ENCODE peak calls at places on chromosomes 7 and 10, in ten cellular contexts. S, Z, A, U, J, V, G, C, M and W are unnamed samples.
A peak's percentile ranks its signal among the peaks of the same experiment; 100 is the strongest.

GRCh38 chr10:86450806-86451603 is 70.6 kb downstream of the WAPL start:
- DNase-seq in G (no peak), U (no peak), A (no peak), Z (no peak), M (no peak), J (no peak), V (no peak), C (no peak), S (no peak), W (no peak)

GRCh38 chr10:88424881-88425280 is 158.2 kb downstream of the RNLS start:
- DNase-seq in Z (no peak), G (no peak), C (no peak), A (no peak), J (no peak), M (no peak), V (no peak), U (no peak), S (no peak), W (no peak)

GRCh38 chr7:92987543-92987942 is 130.2 kb downstream of the SAMD9 start:
- DNase-seq in S (no peak), M (no peak), V (no peak), C (no peak), Z (no peak), U (no peak), A (no peak), J (no peak), G (no peak), W (no peak)

GRCh38 chr10:109427421-109427820 is 495.9 kb downstream of the XPNPEP1 start:
- DNase-seq in M (no peak), G (no peak), U (peak; percentile 28), Z (no peak), J (no peak), S (no peak), C (no peak), V (no peak), A (no peak), W (peak; percentile 57)

GRCh38 chr10:122281751-122282150 is 10.7 kb downstream of the BTBD16 start:
- DNase-seq in A (no peak), G (no peak), J (no peak), V (no peak), S (no peak), M (peak; percentile 14), Z (no peak), C (no peak), U (no peak), W (no peak)

GRCh38 chr10:77202857-77203256 is 434.8 kb downstream of the KCNMA1 start:
- DNase-seq in G (no peak), S (no peak), M (no peak), Z (no peak), U (no peak), J (no peak), V (no peak), A (no peak), C (no peak), W (peak; percentile 58)

GRCh38 chr10:28975891-28976471 is 298.7 kb downstream of the BAMBI start:
- DNase-seq in S (peak; percentile 90), Z (no peak), C (no peak), U (no peak), J (no peak), M (no peak), A (no peak), G (no peak), V (peak; percentile 63), W (no peak)

GRCh38 chr7:141737118-141737835 is 881 bp upstream of the SSBP1 start:
- DNase-seq in S (no peak), U (peak; percentile 38), C (no peak), M (no peak), G (no peak), Z (peak; percentile 21), V (no peak), A (peak; percentile 35), J (no peak), W (peak; percentile 8)

GRCh38 chr10:6530211-6530840 is 49.8 kb downstream of the PRKCQ start:
- DNase-seq in J (no peak), U (no peak), G (no peak), Z (no peak), C (no peak), M (no peak), V (no peak), S (no peak), A (no peak), W (no peak)

GRCh38 chr7:141094336-141095070 is 20.6 kb downstream of the TMEM178B start:
- DNase-seq in M (no peak), A (no peak), Z (no peak), C (no peak), G (no peak), U (no peak), J (no peak), S (no peak), V (no peak), W (no peak)

GRCh38 chr10:35448687-35449662 is 112.7 kb downstream of the CCNY start:
- DNase-seq in U (peak; percentile 40), M (no peak), C (peak; percentile 28), A (peak; percentile 33), J (no peak), Z (no peak), S (no peak), G (no peak), V (no peak), W (no peak)

GRCh38 chr10:5498791-5499492 is 428 bp downstream of the CALML5 start:
- DNase-seq in S (no peak), J (no peak), G (no peak), U (no peak), M (no peak), Z (no peak), V (peak; percentile 32), C (no peak), A (no peak), W (no peak)

GRCh38 chr10:28946479-28946878 is 269.2 kb downstream of the BAMBI start:
- DNase-seq in J (no peak), V (no peak), G (no peak), C (no peak), Z (no peak), M (no peak), A (no peak), S (peak; percentile 64), U (no peak), W (peak; percentile 16)

GRCh38 chr10:124221356-124222297 is 128.2 kb upstream of the CHST15 start:
- DNase-seq in A (no peak), M (no peak), Z (peak; percentile 88), U (peak; percentile 12), G (no peak), S (peak; percentile 73), J (peak; percentile 74), V (peak; percentile 86), C (no peak), W (peak; percentile 63)

GRCh38 chr7:42790196-42790595 is 121.7 kb downstream of the C7orf25 start:
- DNase-seq in U (peak; percentile 57), C (no peak), M (no peak), J (no peak), S (peak; percentile 41), A (no peak), Z (no peak), V (no peak), G (no peak), W (peak; percentile 72)

DNA sequence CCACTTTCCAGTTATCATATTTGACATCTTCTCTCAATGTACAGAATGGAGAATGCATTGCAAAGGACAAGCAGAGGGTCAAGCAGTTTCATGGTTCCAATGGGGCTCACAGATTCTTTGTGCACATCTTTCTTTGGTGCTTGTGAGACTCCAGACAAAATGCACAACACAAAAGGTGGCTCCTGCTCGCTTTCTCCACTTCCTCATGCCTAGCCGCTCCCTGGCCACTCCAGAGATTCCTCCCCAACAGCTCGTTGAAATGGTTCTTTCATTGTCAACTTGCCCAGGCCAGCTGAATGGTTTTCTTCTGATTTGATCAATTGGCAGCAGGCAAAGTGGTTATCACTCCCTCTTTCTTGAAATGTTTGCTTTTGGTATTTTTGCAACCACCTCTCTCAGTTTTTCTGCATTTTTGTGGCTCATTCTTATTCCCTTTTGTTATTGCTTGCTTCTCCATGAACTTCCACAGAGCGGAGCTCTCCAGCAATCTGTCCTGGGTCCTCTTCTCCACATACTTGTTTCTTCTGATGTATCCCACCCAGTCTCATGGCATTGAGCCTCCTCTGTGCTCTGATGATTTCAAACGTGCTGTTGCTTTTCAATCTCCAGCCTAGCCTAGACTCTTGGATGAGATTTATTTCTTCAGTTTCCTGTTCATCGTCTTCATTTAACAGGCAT is 507.8 kb upstream of the MKI67 start:
- DNase-seq in C (no peak), A (no peak), J (no peak), G (peak; percentile 16), V (no peak), Z (no peak), M (no peak), U (no peak), S (no peak), W (no peak)
- TF ChIP-seq CTCF in C (no peak), A (no peak), J (no peak), G (peak; percentile 27), V (no peak), Z (no peak), M (peak; percentile 57), U (no peak), S (no peak), W (peak; percentile 9)

GRCh38 chr10:73819513-73820093 is 8.2 kb upstream of the NDST2 start:
- DNase-seq in G (no peak), J (no peak), U (no peak), V (peak; percentile 97), A (peak; percentile 51), S (no peak), M (peak; percentile 63), Z (no peak), C (peak; percentile 89), W (peak; percentile 97)
- TF ChIP-seq CTCF in G (no peak), J (no peak), U (peak; percentile 5), V (peak; percentile 21), A (no peak), S (peak; percentile 4), M (peak; percentile 38), Z (no peak), C (no peak), W (peak; percentile 89)

DNA sequence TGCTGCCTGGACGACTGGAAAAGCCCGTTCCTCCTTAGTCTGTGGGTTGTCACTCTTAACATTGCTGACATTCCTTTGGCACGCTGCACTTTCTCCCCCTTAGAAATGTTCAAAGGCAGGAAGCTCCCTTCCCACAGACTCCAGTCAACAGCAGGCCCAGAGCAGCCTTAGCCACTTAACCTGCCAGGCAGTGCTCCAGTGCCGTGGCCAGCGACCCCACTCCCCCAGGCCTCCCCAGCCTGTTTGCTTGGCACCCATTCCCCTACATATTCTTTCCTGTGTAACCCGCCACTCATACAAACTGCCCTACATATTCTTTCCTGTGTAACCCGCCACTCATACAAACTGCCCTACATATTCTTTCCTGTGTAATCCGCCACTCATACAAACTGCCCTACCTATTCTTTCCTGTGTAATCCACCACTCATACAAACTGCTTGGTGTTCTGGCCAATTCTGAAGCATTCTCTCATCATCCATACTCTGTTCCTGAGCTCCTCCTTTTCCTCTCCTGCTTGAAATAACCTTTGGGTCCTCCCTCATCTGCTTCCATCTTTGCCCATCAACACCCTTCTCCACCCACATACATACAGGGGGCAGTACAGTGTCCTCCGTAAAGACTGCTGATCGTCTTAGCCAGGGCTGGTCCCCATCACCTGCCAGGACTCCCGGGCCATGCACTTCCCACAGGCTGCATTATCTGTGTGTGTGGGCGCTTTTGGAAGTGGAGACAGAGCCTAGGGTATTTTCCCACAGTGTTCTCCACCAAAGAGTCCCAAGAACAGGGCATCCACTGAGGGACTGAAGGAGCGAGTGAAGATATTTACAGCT is 57.3 kb downstream of the ADARB2 start:
- DNase-seq in U (no peak), Z (no peak), J (no peak), G (no peak), V (peak; percentile 55), S (no peak), C (no peak), A (no peak), M (no peak), W (no peak)
- TF ChIP-seq CTCF in U (no peak), Z (no peak), J (no peak), G (no peak), V (no peak), S (no peak), C (no peak), A (no peak), M (no peak), W (no peak)

GRCh38 chr10:60032723-60033122 is 126.4 kb upstream of the CCDC6 start:
- DNase-seq in A (peak; percentile 41), G (peak; percentile 81), C (peak; percentile 58), J (peak; percentile 52), Z (peak; percentile 75), S (peak; percentile 52), M (no peak), V (peak; percentile 46), U (peak; percentile 62), W (peak; percentile 96)
- TF ChIP-seq CTCF in A (peak; percentile 76), G (peak; percentile 7), C (peak; percentile 20), J (peak; percentile 34), Z (peak; percentile 54), S (peak; percentile 50), M (peak; percentile 75), V (peak; percentile 59), U (peak; percentile 51), W (peak; percentile 100)